ENCODE peak calls at places on chromosomes 2 and 18, in ten cellular contexts. E is GM23248; R is tibial artery; M is right atrium auricular region; D is aorta; Q is CD8-positive, alpha-beta memory T cell; W is OCI-LY7; U is IMR-90; G is astrocyte; V is prostate gland. P is an unnamed sample. For H3K36me3, the result is how much of the 10 kb centered on the place peaks cover.

GRCh38 chr18:54204883-54205282 is 19.6 kb downstream of the MBD2 start:
- DNase-seq in Q (no peak), R (no peak), U (no peak), W (no peak), M (no peak), V (no peak), E (no peak), D (no peak), G (no peak), P (no peak)

GRCh38 chr2:240959214-240959940 is 39.0 kb upstream of the SNED1 start:
- DNase-seq in V (no peak), R (peak), D (no peak), U (no peak), E (no peak), W (no peak), G (no peak), M (peak), Q (no peak), P (no peak)

GRCh38 chr2:66830881-66831280 is 396.0 kb downstream of the MEIS1 start:
- DNase-seq in R (no peak), G (no peak), E (no peak), V (no peak), U (no peak), D (no peak), Q (no peak), W (no peak), M (no peak), P (no peak)

GRCh38 chr2:60608679-60609078 is 55.2 kb upstream of the BCL11A start:
- DNase-seq in R (no peak), V (no peak), D (no peak), M (no peak), G (peak), U (peak), E (no peak), W (no peak), Q (no peak), P (no peak)

GRCh38 chr2:201644001-201644400 is 698 bp upstream of the TMEM237 start:
- DNase-seq in R (peak), V (peak), M (peak), E (peak), D (no peak), U (peak), Q (no peak), G (peak), W (no peak), P (no peak)

GRCh38 chr2:199488772-199489400 is 31.1 kb upstream of the SATB2 start:
- DNase-seq in U (peak), M (no peak), G (peak), E (peak), V (no peak), R (no peak), W (peak), D (no peak), Q (no peak), P (no peak)

GRCh38 chr2:238594796-238595749 is 168.3 kb downstream of the ASB1 start:
- DNase-seq in D (no peak), Q (no peak), G (no peak), U (no peak), E (no peak), M (peak), R (no peak), V (no peak), W (no peak), P (no peak)

GRCh38 chr2:241617431-241618154 is 19.4 kb downstream of the THAP4 start:
- DNase-seq in D (no peak), W (peak), V (peak), G (no peak), M (no peak), U (no peak), E (no peak), R (no peak), Q (peak), P (peak)

GRCh38 chr18:79934311-79935097 is 16.9 kb downstream of the SLC66A2 start:
- DNase-seq in Q (no peak), G (no peak), E (no peak), R (peak), M (no peak), V (no peak), D (peak), W (no peak), U (no peak), P (no peak)

GRCh38 chr2:97734061-97734912 is 20.9 kb downstream of the ZAP70 start:
- DNase-seq in W (no peak), R (no peak), G (no peak), D (no peak), U (no peak), V (no peak), Q (no peak), M (no peak), E (no peak), P (no peak)

GRCh38 chr18:5091741-5092140 is 105.3 kb downstream of the AKAIN1 start:
- DNase-seq in G (no peak), R (no peak), Q (no peak), V (no peak), W (no peak), D (no peak), U (no peak), E (no peak), M (no peak), P (no peak)

GRCh38 chr2:215548714-215549113 is 112.8 kb upstream of the FN1 start:
- DNase-seq in M (no peak), G (peak), V (no peak), U (peak), E (peak), W (no peak), R (no peak), Q (no peak), D (no peak), P (no peak)

GRCh38 chr2:84491741-84492140 is 24.6 kb upstream of the DNAH6 start:
- DNase-seq in M (no peak), R (no peak), E (no peak), V (no peak), W (no peak), Q (no peak), D (no peak), U (no peak), G (no peak), P (no peak)

GRCh38 chr2:84486436-84487115 is 27.5 kb upstream of the SUCLG1 start:
- DNase-seq in V (peak), M (no peak), W (no peak), Q (no peak), U (peak), D (no peak), E (peak), G (peak), R (no peak), P (no peak)

GRCh38 chr2:84491256-84491655 is 25.0 kb upstream of the DNAH6 start:
- DNase-seq in W (no peak), V (no peak), E (no peak), U (no peak), R (no peak), M (no peak), Q (no peak), G (no peak), D (no peak), P (no peak)

GRCh38 chr2:84483320-84483719 is 24.2 kb upstream of the SUCLG1 start:
- DNase-seq in V (no peak), M (no peak), D (no peak), R (no peak), G (no peak), Q (no peak), W (no peak), E (no peak), U (no peak), P (no peak)

DNA sequence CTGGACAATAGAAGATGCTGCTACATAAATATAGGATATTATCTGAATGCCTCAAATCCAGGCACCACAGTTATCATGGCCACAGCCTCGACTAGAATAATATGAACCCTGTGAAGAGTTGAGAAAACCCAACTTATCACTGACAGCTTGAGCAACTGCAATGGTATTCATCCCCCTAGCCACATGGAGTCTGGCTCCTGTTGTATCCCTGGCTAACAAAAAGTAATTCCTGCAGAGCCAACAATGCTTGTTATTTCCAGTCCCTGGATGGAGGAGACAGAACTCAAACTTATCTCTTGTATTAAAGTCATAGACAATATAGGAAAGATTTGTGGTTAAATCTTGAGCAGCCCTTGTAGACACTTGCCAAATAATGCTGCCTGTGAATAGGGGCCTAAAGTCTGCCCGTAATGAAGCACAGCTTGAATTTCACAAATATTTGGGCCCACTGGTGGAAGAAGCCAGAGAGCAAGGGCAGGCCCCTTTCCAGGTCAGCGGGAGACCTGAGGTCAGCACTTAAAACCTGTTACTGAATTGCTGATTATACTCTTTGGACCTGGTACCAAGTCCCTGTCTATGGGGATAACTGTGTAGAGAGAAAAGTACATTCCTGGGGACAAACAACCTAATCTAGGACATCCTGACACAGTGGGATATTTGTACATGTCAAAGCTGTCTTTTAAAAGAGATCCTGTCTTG is 28.4 kb upstream of the SUCLG1 start:
- DNase-seq in M (no peak), G (peak), E (peak), U (peak), W (no peak), V (no peak), D (no peak), R (no peak), Q (no peak), P (no peak)
- H3K36me3 ChIP-seq in M (under half), G (under half), E (under half), U (under half), W (under half), V (under half), D (under half), R (under half), Q (under half), P (under half)

GRCh38 chr2:77807531-77808215 is 285.5 kb upstream of the LRRTM4 start:
- DNase-seq in V (no peak), Q (no peak), D (no peak), U (no peak), E (no peak), R (no peak), W (no peak), M (no peak), G (no peak), P (no peak)
- H3K27ac ChIP-seq in V (no peak), Q (no peak), D (no peak), U (no peak), E (no peak), R (no peak), W (no peak), M (no peak), G (no peak), P (no peak)

GRCh38 chr2:101837354-101837753 is 139.8 kb downstream of the MAP4K4 start:
- DNase-seq in U (no peak), V (no peak), Q (no peak), D (no peak), M (no peak), E (no peak), W (no peak), R (no peak), G (no peak), P (no peak)
- H3K36me3 ChIP-seq in U (under half), V (under half), Q (under half), D (under half), M (half or more), E (half or more), W (half or more), R (under half), G (half or more), P (half or more)

GRCh38 chr2:39737661-39738060 is 41.4 kb downstream of the THUMPD2 start:
- DNase-seq in D (peak), Q (no peak), R (peak), V (no peak), E (peak), U (peak), M (no peak), G (peak), W (no peak), P (no peak)

GRCh38 chr2:39736593-39736992 is 42.5 kb downstream of the THUMPD2 start:
- DNase-seq in E (peak), Q (no peak), R (no peak), W (no peak), V (no peak), D (peak), G (peak), M (no peak), U (peak), P (no peak)

GRCh38 chr2:39741871-39742270 is 37.2 kb downstream of the THUMPD2 start:
- DNase-seq in E (peak), G (no peak), V (no peak), U (peak), M (no peak), D (no peak), Q (no peak), R (no peak), W (no peak), P (no peak)

GRCh38 chr2:39738941-39739340 is 40.1 kb downstream of the THUMPD2 start:
- DNase-seq in G (peak), V (no peak), R (no peak), U (peak), E (no peak), W (no peak), D (no peak), Q (no peak), M (no peak), P (no peak)

DNA sequence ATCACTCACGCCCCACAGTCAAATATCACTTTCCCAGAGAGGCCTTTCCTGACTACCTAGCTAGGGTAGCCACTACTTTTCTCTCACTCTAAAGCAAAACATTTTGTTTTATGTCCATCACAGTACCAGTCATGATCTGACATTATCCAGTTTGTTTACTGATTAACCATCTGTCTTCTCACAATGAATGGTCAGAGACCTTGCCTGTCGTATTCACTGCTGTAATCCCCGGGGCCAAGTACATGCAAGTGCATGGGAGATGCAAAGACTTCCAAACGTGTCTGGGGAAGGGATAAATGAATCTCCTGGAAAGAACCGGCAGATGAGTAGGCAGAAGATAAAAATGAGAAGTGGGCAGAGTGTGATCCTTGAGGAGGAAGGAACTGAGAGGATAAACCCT is 39.7 kb downstream of the THUMPD2 start:
- DNase-seq in R (no peak), D (no peak), G (no peak), V (no peak), W (no peak), U (no peak), Q (no peak), M (no peak), E (no peak), P (no peak)
- H3K27ac ChIP-seq in R (peak), D (peak), G (peak), V (no peak), W (no peak), U (no peak), Q (no peak), M (no peak), E (no peak), P (no peak)

GRCh38 chr2:74886251-74886650 is 52.3 kb downstream of the HK2 start:
- DNase-seq in R (no peak), D (no peak), U (no peak), G (no peak), E (no peak), W (no peak), V (no peak), M (no peak), Q (no peak), P (no peak)

GRCh38 chr2:74882299-74882687 is 48.4 kb downstream of the HK2 start:
- DNase-seq in U (no peak), V (no peak), E (no peak), D (no peak), Q (no peak), M (no peak), G (no peak), W (no peak), R (no peak), P (no peak)

GRCh38 chr2:74883011-74883410 is 49.1 kb downstream of the HK2 start:
- DNase-seq in Q (no peak), E (no peak), D (no peak), G (no peak), W (no peak), U (no peak), R (no peak), M (no peak), V (no peak), P (no peak)

GRCh38 chr2:74884866-74885265 is 50.9 kb downstream of the HK2 start:
- DNase-seq in U (no peak), R (no peak), D (no peak), M (no peak), E (no peak), V (no peak), W (no peak), G (no peak), Q (no peak), P (no peak)

GRCh38 chr2:74884118-74884517 is 50.2 kb downstream of the HK2 start:
- DNase-seq in D (no peak), R (no peak), V (no peak), M (peak), G (no peak), Q (no peak), W (no peak), U (no peak), E (no peak), P (no peak)
- H3K36me3 ChIP-seq in D (under half), R (half or more), V (under half), M (under half), G (under half), Q (under half), W (half or more), U (half or more), E (half or more), P (half or more)

GRCh38 chr2:216710531-216711282 is 15.4 kb upstream of the IGFBP5 start:
- DNase-seq in G (peak), E (peak), W (no peak), M (no peak), V (no peak), U (peak), Q (no peak), R (peak), D (peak), P (no peak)
- H3K27ac ChIP-seq in G (peak), E (no peak), W (no peak), M (peak), V (no peak), U (peak), Q (no peak), R (peak), D (no peak), P (no peak)

GRCh38 chr18:24447961-24448360 is 12.5 kb upstream of the HRH4 start:
- DNase-seq in W (no peak), G (no peak), Q (no peak), V (no peak), M (no peak), D (no peak), E (no peak), U (no peak), R (no peak), P (no peak)
- H3K36me3 ChIP-seq in W (under half), G (under half), Q (under half), V (under half), M (under half), D (under half), E (half or more), U (under half), R (half or more), P (under half)

GRCh38 chr2:19987936-19988335 is 2.0 kb downstream of the WDR35 start:
- DNase-seq in W (peak), M (no peak), E (no peak), G (no peak), D (no peak), V (no peak), U (no peak), R (no peak), Q (no peak), P (no peak)

GRCh38 chr2:19989681-19990415 is at the start of gene WDR35:
- DNase-seq in G (peak), R (peak), E (peak), D (peak), M (peak), Q (peak), V (peak), U (peak), W (no peak), P (peak)

GRCh38 chr2:19990416-19990728 is 467 bp upstream of the WDR35 start:
- DNase-seq in D (no peak), G (no peak), W (no peak), Q (no peak), U (no peak), M (no peak), R (no peak), E (peak), V (no peak), P (no peak)

GRCh38 chr2:19988600-19988999 is 1.3 kb downstream of the WDR35 start:
- DNase-seq in E (peak), D (no peak), W (no peak), V (no peak), G (no peak), Q (no peak), R (no peak), U (peak), M (no peak), P (no peak)

GRCh38 chr2:19989342-19989680 is 594 bp downstream of the WDR35 start:
- DNase-seq in W (no peak), E (no peak), D (no peak), R (no peak), M (no peak), Q (no peak), G (no peak), U (no peak), V (no peak), P (no peak)
- H3K27ac ChIP-seq in W (no peak), E (peak), D (peak), R (peak), M (peak), Q (peak), G (peak), U (peak), V (no peak), P (no peak)